ENCODE peak calls at places on chromosomes 3 and 15, in five cellular contexts. One of them, this sample, is unnamed. For H3K4me1, the result is how much of the 10 kb centered on the place peaks cover.

GRCh38 chr15:69757186-69757585 is 304.6 kb downstream of the RPLP1 start:
- DNase-seq in spleen: no peak
- DNase-seq in sigmoid colon: no peak
- DNase-seq in K562: no peak
- DNase-seq in stomach: no peak
- DNase-seq in this sample: no peak

GRCh38 chr3:98766924-98767323 is 3.8 kb downstream of the ST3GAL6 start:
- DNase-seq in stomach: no peak
- DNase-seq in sigmoid colon: no peak
- DNase-seq in spleen: no peak
- DNase-seq in K562: no peak
- DNase-seq in this sample: no peak

GRCh38 chr15:60318236-60318867 is 79.4 kb downstream of the ANXA2 start:
- DNase-seq in spleen: no peak
- DNase-seq in stomach: no peak
- DNase-seq in sigmoid colon: no peak
- DNase-seq in K562: no peak
- DNase-seq in this sample: no peak

GRCh38 chr3:178631950-178632349 is 95.7 kb downstream of the KCNMB2 start:
- DNase-seq in K562: no peak
- DNase-seq in stomach: no peak
- DNase-seq in sigmoid colon: no peak
- DNase-seq in spleen: no peak
- DNase-seq in this sample: no peak

GRCh38 chr3:153165211-153165815 is 3.3 kb downstream of the RAP2B start:
- DNase-seq in spleen: no peak
- DNase-seq in stomach: no peak
- DNase-seq in K562: no peak
- DNase-seq in sigmoid colon: no peak
- DNase-seq in this sample: no peak

GRCh38 chr15:94225616-94226015 is 5.7 kb upstream of the MCTP2 start:
- DNase-seq in stomach: no peak
- DNase-seq in sigmoid colon: no peak
- DNase-seq in K562: no peak
- DNase-seq in spleen: no peak
- DNase-seq in this sample: no peak

GRCh38 chr3:23712095-23712494 is 93.7 kb upstream of the UBE2E1 start:
- DNase-seq in spleen: no peak
- DNase-seq in stomach: no peak
- DNase-seq in K562: no peak
- DNase-seq in sigmoid colon: no peak
- DNase-seq in this sample: no peak

GRCh38 chr15:67201136-67201535 is 53.3 kb downstream of the AAGAB start:
- DNase-seq in stomach: no peak
- DNase-seq in spleen: no peak
- DNase-seq in K562: no peak
- DNase-seq in sigmoid colon: no peak
- DNase-seq in this sample: no peak

GRCh38 chr3:159766563-159767185 is 222.0 kb upstream of the IL12A start:
- DNase-seq in spleen: no peak
- DNase-seq in K562: peak
- DNase-seq in sigmoid colon: no peak
- DNase-seq in stomach: no peak
- DNase-seq in this sample: no peak

GRCh38 chr15:87589134-87589533 is 667.4 kb downstream of the NTRK3 start:
- DNase-seq in sigmoid colon: no peak
- DNase-seq in K562: no peak
- DNase-seq in stomach: no peak
- DNase-seq in spleen: no peak
- DNase-seq in this sample: no peak

GRCh38 chr15:42650208-42651066 is 75.0 kb downstream of the STARD9 start:
- DNase-seq in sigmoid colon: peak
- DNase-seq in spleen: no peak
- DNase-seq in K562: peak
- DNase-seq in stomach: peak
- DNase-seq in this sample: peak

GRCh38 chr3:14699643-14700042 is 24.7 kb downstream of the C3orf20 start:
- DNase-seq in spleen: no peak
- DNase-seq in K562: no peak
- DNase-seq in stomach: no peak
- DNase-seq in sigmoid colon: no peak
- DNase-seq in this sample: no peak

GRCh38 chr15:74193305-74193718 is 9.3 kb downstream of the STRA6 start:
- DNase-seq in spleen: no peak
- DNase-seq in sigmoid colon: no peak
- DNase-seq in stomach: no peak
- DNase-seq in K562: no peak
- DNase-seq in this sample: no peak

GRCh38 chr15:74191798-74192197 is 10.8 kb downstream of the STRA6 start:
- DNase-seq in stomach: no peak
- DNase-seq in sigmoid colon: no peak
- DNase-seq in K562: no peak
- DNase-seq in spleen: no peak
- DNase-seq in this sample: no peak

GRCh38 chr15:74193905-74194304 is 8.7 kb downstream of the STRA6 start:
- DNase-seq in stomach: no peak
- DNase-seq in spleen: no peak
- DNase-seq in sigmoid colon: no peak
- DNase-seq in K562: no peak
- DNase-seq in this sample: no peak

GRCh38 chr15:74194572-74195559 is 7.7 kb downstream of the STRA6 start:
- DNase-seq in stomach: no peak
- DNase-seq in K562: no peak
- DNase-seq in spleen: no peak
- DNase-seq in sigmoid colon: no peak
- DNase-seq in this sample: no peak

GRCh38 chr15:74192751-74193150 is 9.8 kb downstream of the STRA6 start:
- DNase-seq in K562: no peak
- DNase-seq in stomach: no peak
- DNase-seq in sigmoid colon: no peak
- DNase-seq in spleen: no peak
- DNase-seq in this sample: no peak
- H3K4me1 ChIP-seq in K562: under half
- H3K4me1 ChIP-seq in stomach: under half
- H3K4me1 ChIP-seq in sigmoid colon: under half
- H3K4me1 ChIP-seq in spleen: under half
- H3K4me1 ChIP-seq in this sample: under half

GRCh38 chr3:21528291-21528690 is 222.7 kb downstream of the ZNF385D start:
- DNase-seq in spleen: no peak
- DNase-seq in K562: no peak
- DNase-seq in stomach: no peak
- DNase-seq in sigmoid colon: no peak
- DNase-seq in this sample: no peak
- TF ChIP-seq POLR2AphosphoS5 in spleen: no peak
- TF ChIP-seq POLR2AphosphoS5 in K562: no peak
- TF ChIP-seq POLR2AphosphoS5 in stomach: no peak
- TF ChIP-seq POLR2AphosphoS5 in sigmoid colon: no peak
- TF ChIP-seq POLR2AphosphoS5 in this sample: no peak

GRCh38 chr3:149215474-149215873 is 6.2 kb downstream of the CP start:
- DNase-seq in spleen: no peak
- DNase-seq in K562: no peak
- DNase-seq in sigmoid colon: no peak
- DNase-seq in stomach: no peak
- DNase-seq in this sample: no peak

GRCh38 chr3:149214702-149215101 is 6.9 kb downstream of the CP start:
- DNase-seq in K562: no peak
- DNase-seq in spleen: no peak
- DNase-seq in sigmoid colon: no peak
- DNase-seq in stomach: no peak
- DNase-seq in this sample: no peak

GRCh38 chr3:149221783-149222517 is at the start of gene CP:
- DNase-seq in K562: no peak
- DNase-seq in stomach: no peak
- DNase-seq in sigmoid colon: no peak
- DNase-seq in spleen: no peak
- DNase-seq in this sample: peak

GRCh38 chr3:149216195-149216869 is 5.3 kb downstream of the CP start:
- DNase-seq in sigmoid colon: no peak
- DNase-seq in spleen: no peak
- DNase-seq in stomach: no peak
- DNase-seq in K562: peak
- DNase-seq in this sample: no peak

GRCh38 chr3:149217347-149217746 is 4.3 kb downstream of the CP start:
- DNase-seq in spleen: no peak
- DNase-seq in K562: no peak
- DNase-seq in sigmoid colon: no peak
- DNase-seq in stomach: no peak
- DNase-seq in this sample: no peak
- H3K4me1 ChIP-seq in spleen: under half
- H3K4me1 ChIP-seq in K562: under half
- H3K4me1 ChIP-seq in sigmoid colon: under half
- H3K4me1 ChIP-seq in stomach: under half
- H3K4me1 ChIP-seq in this sample: under half

GRCh38 chr3:183315739-183316138 is 62.7 kb downstream of the B3GNT5 start:
- DNase-seq in K562: no peak
- DNase-seq in sigmoid colon: no peak
- DNase-seq in spleen: no peak
- DNase-seq in stomach: no peak
- DNase-seq in this sample: no peak
- TF ChIP-seq POLR2AphosphoS5 in K562: no peak
- TF ChIP-seq POLR2AphosphoS5 in sigmoid colon: no peak
- TF ChIP-seq POLR2AphosphoS5 in spleen: no peak
- TF ChIP-seq POLR2AphosphoS5 in stomach: no peak
- TF ChIP-seq POLR2AphosphoS5 in this sample: no peak

This sample was measured in prostate gland.